ENCODE peak calls at places on chromosomes 16 and 17, in eight cellular contexts. One of them, this sample, is unnamed.

GRCh38 chr17:8868529-8868951 is 1.1 kb upstream of the PIK3R6 start:
- DNase-seq in H7: no peak
- DNase-seq in stimulated activated naive CD8-positive, alpha-beta T cell treated with anti-CD3 and anti-CD28 coated beads, Interleukin-15, Interleukin-2, amounts not matched to agents 100 U/mL and 50 U/mL, for 24 hours: no peak
- DNase-seq in OCI-M1: peak
- DNase-seq in C1 segment of cervical spinal cord: no peak
- DNase-seq in EH: no peak
- DNase-seq in left ventricle myocardium inferior: no peak
- DNase-seq in fibroblast of the conjunctiva: no peak
- DNase-seq in this sample: no peak

GRCh38 chr16:50390914-50391700 is 22.3 kb upstream of the BRD7 start:
- DNase-seq in stimulated activated naive CD8-positive, alpha-beta T cell treated with anti-CD3 and anti-CD28 coated beads, Interleukin-15, Interleukin-2, amounts not matched to agents 100 U/mL and 50 U/mL, for 24 hours: no peak
- DNase-seq in EH: no peak
- DNase-seq in H7: no peak
- DNase-seq in OCI-M1: no peak
- DNase-seq in C1 segment of cervical spinal cord: no peak
- DNase-seq in left ventricle myocardium inferior: no peak
- DNase-seq in fibroblast of the conjunctiva: no peak
- DNase-seq in this sample: no peak

GRCh38 chr16:26787924-26788323 is 278.8 kb upstream of the C16orf82 start:
- DNase-seq in stimulated activated naive CD8-positive, alpha-beta T cell treated with anti-CD3 and anti-CD28 coated beads, Interleukin-15, Interleukin-2, amounts not matched to agents 100 U/mL and 50 U/mL, for 24 hours: no peak
- DNase-seq in EH: no peak
- DNase-seq in C1 segment of cervical spinal cord: no peak
- DNase-seq in fibroblast of the conjunctiva: no peak
- DNase-seq in OCI-M1: peak
- DNase-seq in H7: no peak
- DNase-seq in left ventricle myocardium inferior: no peak
- DNase-seq in this sample: no peak

GRCh38 chr16:84782841-84783240 is 36.9 kb upstream of the CRISPLD2 start:
- DNase-seq in stimulated activated naive CD8-positive, alpha-beta T cell treated with anti-CD3 and anti-CD28 coated beads, Interleukin-15, Interleukin-2, amounts not matched to agents 100 U/mL and 50 U/mL, for 24 hours: no peak
- DNase-seq in left ventricle myocardium inferior: no peak
- DNase-seq in H7: no peak
- DNase-seq in fibroblast of the conjunctiva: no peak
- DNase-seq in OCI-M1: no peak
- DNase-seq in EH: no peak
- DNase-seq in C1 segment of cervical spinal cord: no peak
- DNase-seq in this sample: no peak

GRCh38 chr16:249431-249830 is 14.8 kb downstream of the FAM234A start:
- DNase-seq in stimulated activated naive CD8-positive, alpha-beta T cell treated with anti-CD3 and anti-CD28 coated beads, Interleukin-15, Interleukin-2, amounts not matched to agents 100 U/mL and 50 U/mL, for 24 hours: no peak
- DNase-seq in C1 segment of cervical spinal cord: no peak
- DNase-seq in EH: no peak
- DNase-seq in OCI-M1: no peak
- DNase-seq in left ventricle myocardium inferior: no peak
- DNase-seq in fibroblast of the conjunctiva: no peak
- DNase-seq in H7: peak
- DNase-seq in this sample: no peak

GRCh38 chr16:87375426-87376135 is 8.0 kb downstream of the FBXO31 start:
- DNase-seq in EH: peak
- DNase-seq in left ventricle myocardium inferior: no peak
- DNase-seq in C1 segment of cervical spinal cord: no peak
- DNase-seq in OCI-M1: no peak
- DNase-seq in stimulated activated naive CD8-positive, alpha-beta T cell treated with anti-CD3 and anti-CD28 coated beads, Interleukin-15, Interleukin-2, amounts not matched to agents 100 U/mL and 50 U/mL, for 24 hours: no peak
- DNase-seq in H7: no peak
- DNase-seq in fibroblast of the conjunctiva: no peak
- DNase-seq in this sample: no peak

GRCh38 chr16:13959626-13960025 is 39.7 kb downstream of the ERCC4 start:
- DNase-seq in EH: no peak
- DNase-seq in left ventricle myocardium inferior: no peak
- DNase-seq in fibroblast of the conjunctiva: no peak
- DNase-seq in OCI-M1: no peak
- DNase-seq in C1 segment of cervical spinal cord: no peak
- DNase-seq in stimulated activated naive CD8-positive, alpha-beta T cell treated with anti-CD3 and anti-CD28 coated beads, Interleukin-15, Interleukin-2, amounts not matched to agents 100 U/mL and 50 U/mL, for 24 hours: no peak
- DNase-seq in H7: no peak
- DNase-seq in this sample: no peak

GRCh38 chr17:70307430-70307829 is 138.1 kb downstream of the KCNJ2 start:
- DNase-seq in C1 segment of cervical spinal cord: no peak
- DNase-seq in stimulated activated naive CD8-positive, alpha-beta T cell treated with anti-CD3 and anti-CD28 coated beads, Interleukin-15, Interleukin-2, amounts not matched to agents 100 U/mL and 50 U/mL, for 24 hours: no peak
- DNase-seq in OCI-M1: no peak
- DNase-seq in H7: no peak
- DNase-seq in EH: no peak
- DNase-seq in fibroblast of the conjunctiva: no peak
- DNase-seq in left ventricle myocardium inferior: no peak
- DNase-seq in this sample: no peak

GRCh38 chr16:54345231-54345630 is 58.6 kb upstream of the IRX3 start:
- DNase-seq in EH: no peak
- DNase-seq in stimulated activated naive CD8-positive, alpha-beta T cell treated with anti-CD3 and anti-CD28 coated beads, Interleukin-15, Interleukin-2, amounts not matched to agents 100 U/mL and 50 U/mL, for 24 hours: no peak
- DNase-seq in fibroblast of the conjunctiva: no peak
- DNase-seq in C1 segment of cervical spinal cord: no peak
- DNase-seq in H7: peak
- DNase-seq in OCI-M1: no peak
- DNase-seq in left ventricle myocardium inferior: no peak
- DNase-seq in this sample: no peak

GRCh38 chr17:16527298-16527697 is 35.3 kb upstream of the LRRC75A start:
- DNase-seq in EH: no peak
- DNase-seq in stimulated activated naive CD8-positive, alpha-beta T cell treated with anti-CD3 and anti-CD28 coated beads, Interleukin-15, Interleukin-2, amounts not matched to agents 100 U/mL and 50 U/mL, for 24 hours: no peak
- DNase-seq in H7: no peak
- DNase-seq in fibroblast of the conjunctiva: no peak
- DNase-seq in left ventricle myocardium inferior: no peak
- DNase-seq in OCI-M1: no peak
- DNase-seq in C1 segment of cervical spinal cord: no peak
- DNase-seq in this sample: no peak

GRCh38 chr17:36888236-36888957 is 48.9 kb upstream of the LHX1 start:
- DNase-seq in H7: no peak
- DNase-seq in EH: no peak
- DNase-seq in OCI-M1: no peak
- DNase-seq in fibroblast of the conjunctiva: no peak
- DNase-seq in C1 segment of cervical spinal cord: no peak
- DNase-seq in stimulated activated naive CD8-positive, alpha-beta T cell treated with anti-CD3 and anti-CD28 coated beads, Interleukin-15, Interleukin-2, amounts not matched to agents 100 U/mL and 50 U/mL, for 24 hours: no peak
- DNase-seq in left ventricle myocardium inferior: no peak
- DNase-seq in this sample: no peak

GRCh38 chr17:15479697-15480096 is 12.3 kb upstream of the CDRT4 start:
- DNase-seq in EH: peak
- DNase-seq in H7: no peak
- DNase-seq in stimulated activated naive CD8-positive, alpha-beta T cell treated with anti-CD3 and anti-CD28 coated beads, Interleukin-15, Interleukin-2, amounts not matched to agents 100 U/mL and 50 U/mL, for 24 hours: no peak
- DNase-seq in OCI-M1: no peak
- DNase-seq in left ventricle myocardium inferior: no peak
- DNase-seq in C1 segment of cervical spinal cord: no peak
- DNase-seq in fibroblast of the conjunctiva: no peak
- DNase-seq in this sample: no peak

GRCh38 chr17:27793168-27793905 is 7.0 kb downstream of the NOS2 start:
- DNase-seq in left ventricle myocardium inferior: peak
- DNase-seq in OCI-M1: no peak
- DNase-seq in stimulated activated naive CD8-positive, alpha-beta T cell treated with anti-CD3 and anti-CD28 coated beads, Interleukin-15, Interleukin-2, amounts not matched to agents 100 U/mL and 50 U/mL, for 24 hours: peak
- DNase-seq in EH: no peak
- DNase-seq in fibroblast of the conjunctiva: no peak
- DNase-seq in H7: peak
- DNase-seq in C1 segment of cervical spinal cord: no peak
- DNase-seq in this sample: no peak

GRCh38 chr16:85987750-85988078 is 88.8 kb downstream of the IRF8 start:
- DNase-seq in stimulated activated naive CD8-positive, alpha-beta T cell treated with anti-CD3 and anti-CD28 coated beads, Interleukin-15, Interleukin-2, amounts not matched to agents 100 U/mL and 50 U/mL, for 24 hours: no peak
- DNase-seq in H7: no peak
- DNase-seq in EH: no peak
- DNase-seq in OCI-M1: no peak
- DNase-seq in C1 segment of cervical spinal cord: no peak
- DNase-seq in left ventricle myocardium inferior: no peak
- DNase-seq in fibroblast of the conjunctiva: no peak
- DNase-seq in this sample: no peak